ENCODE peak calls at places on chromosome 21, in four cellular contexts. K, M, H and J are unnamed samples.

GRCh38 chr21:45525153-45525909 is 16.9 kb downstream of the SLC19A1 start:
- DNase-seq in M (no peak), K (no peak), H (no peak), J (no peak)

GRCh38 chr21:34553199-34553952 is 41.4 kb upstream of the KCNE1 start:
- DNase-seq in H (no peak), M (peak; percentile 22), K (no peak), J (no peak)

GRCh38 chr21:33266784-33267135 is 593 bp downstream of the IL10RB start:
- DNase-seq in K (no peak), H (no peak), M (no peak), J (peak; percentile 7)

GRCh38 chr21:44303490-44303981 is 3.7 kb downstream of the PFKL start:
- DNase-seq in H (no peak), M (no peak), K (no peak), J (no peak)

GRCh38 chr21:45373991-45374816 is 30.8 kb upstream of the COL18A1 start:
- DNase-seq in H (no peak), M (no peak), K (no peak), J (no peak)

GRCh38 chr21:45280178-45280821 is 7.4 kb downstream of the POFUT2 start:
- DNase-seq in H (no peak), K (no peak), M (no peak), J (no peak)

GRCh38 chr21:32977216-32977615 is 48.5 kb upstream of the OLIG2 start:
- DNase-seq in H (peak; percentile 80), K (no peak), M (no peak), J (peak; percentile 77)

GRCh38 chr21:42555756-42556438 is 42.2 kb downstream of the SLC37A1 start:
- DNase-seq in H (no peak), M (no peak), K (no peak), J (no peak)

GRCh38 chr21:43262427-43262826 is 93.6 kb downstream of the CRYAA start:
- DNase-seq in M (no peak), H (no peak), K (no peak), J (peak; percentile 28)